ENCODE peak calls at places on chromosome 22, in five cellular contexts. A is BE2C, W is B cell, N is kidney, Q is fibroblast of mammary gland. L is an unnamed sample.

GRCh38 chr22:20550851-20551744 is 43.7 kb downstream of the MED15 start:
- DNase-seq in A (no peak), W (no peak), N (no peak), Q (peak; percentile 89), L (peak; percentile 62)

GRCh38 chr22:22141771-22142591 is 102.6 kb upstream of the VPREB1 start:
- DNase-seq in A (no peak), W (no peak), N (no peak), Q (no peak), L (no peak)

GRCh38 chr22:42342426-42343135 is 72.1 kb upstream of the TCF20 start:
- DNase-seq in A (no peak), W (no peak), N (no peak), Q (no peak), L (no peak)

GRCh38 chr22:39244496-39245129 is at the start of gene PDGFB:
- DNase-seq in A (no peak), W (peak; percentile 58), N (no peak), Q (no peak), L (no peak)

GRCh38 chr22:22714600-22715361 is 70.4 kb downstream of the GGTLC2 start:
- DNase-seq in A (no peak), W (no peak), N (no peak), Q (no peak), L (peak; percentile 51)

GRCh38 chr22:21707677-21708076 is 27.9 kb downstream of the YPEL1 start:
- DNase-seq in A (no peak), W (no peak), N (no peak), Q (no peak), L (no peak)

GRCh38 chr22:43925433-43926348 is 2.1 kb downstream of the PNPLA3 start:
- DNase-seq in A (no peak), W (no peak), N (no peak), Q (no peak), L (no peak)

GRCh38 chr22:28892175-28892731 is 8.9 kb downstream of the ZNRF3 start:
- DNase-seq in A (no peak), W (no peak), N (no peak), Q (no peak), L (no peak)

GRCh38 chr22:19848298-19849224 is 6.1 kb downstream of the GNB1L start:
- DNase-seq in A (no peak), W (no peak), N (peak; percentile 74), Q (peak; percentile 34), L (peak; percentile 21)

GRCh38 chr22:28171135-28171534 is 252.1 kb upstream of the PITPNB start:
- DNase-seq in A (no peak), W (no peak), N (no peak), Q (peak; percentile 18), L (no peak)

GRCh38 chr22:20750461-20751184 is 23.3 kb upstream of the SERPIND1 start:
- DNase-seq in A (peak; percentile 52), W (no peak), N (peak; percentile 73), Q (peak; percentile 83), L (peak; percentile 81)

GRCh38 chr22:31107206-31108118 is at the start of gene SELENOM:
- DNase-seq in A (peak; percentile 98), W (peak; percentile 99), N (peak; percentile 99), Q (peak; percentile 98), L (peak; percentile 97)

GRCh38 chr22:31105282-31105929 is 2.0 kb downstream of the SELENOM start:
- DNase-seq in A (no peak), W (no peak), N (no peak), Q (no peak), L (no peak)

GRCh38 chr22:31106651-31107205 is 640 bp downstream of the SELENOM start:
- DNase-seq in A (no peak), W (no peak), N (no peak), Q (peak; percentile 75), L (no peak)

GRCh38 chr22:31104869-31105268 is 2.5 kb downstream of the SELENOM start:
- DNase-seq in A (no peak), W (no peak), N (no peak), Q (peak; percentile 28), L (no peak)

GRCh38 chr22:31106001-31106571 is 1.3 kb downstream of the SELENOM start:
- DNase-seq in A (no peak), W (no peak), N (no peak), Q (peak; percentile 38), L (no peak)
- TF ChIP-seq CTCF in A (peak; percentile 7), W (no peak), N (no peak), Q (peak; percentile 14), L (no peak)

DNA sequence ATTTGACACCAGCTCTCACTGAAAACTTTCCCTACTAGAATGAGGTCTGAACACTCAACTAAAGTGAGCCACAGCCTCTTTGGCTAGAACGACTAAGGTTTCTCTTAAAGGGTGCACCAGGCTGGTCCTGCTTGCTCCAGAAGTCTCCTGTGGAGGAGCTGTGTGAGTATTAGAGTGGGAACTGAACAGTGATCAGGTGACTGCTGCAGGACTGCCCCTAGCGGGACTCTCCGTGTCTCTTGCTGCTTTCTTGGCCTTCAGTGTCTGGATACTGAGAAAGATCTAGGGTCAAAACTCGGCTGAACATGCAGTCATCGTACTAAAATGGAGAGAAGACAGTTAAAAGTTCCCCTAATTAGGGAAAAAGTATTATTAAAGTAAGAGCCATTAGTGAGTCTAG is 34.6 kb downstream of the FAM118A start:
- DNase-seq in A (peak; percentile 19), W (no peak), N (no peak), Q (peak; percentile 33), L (no peak)
- TF ChIP-seq CTCF in A (peak; percentile 30), W (no peak), N (no peak), Q (peak; percentile 14), L (no peak)

GRCh38 chr22:17580461-17581031 is 17.2 kb downstream of the SLC25A18 start:
- DNase-seq in A (no peak), W (no peak), N (peak; percentile 52), Q (no peak), L (peak; percentile 17)
- TF ChIP-seq CTCF in A (no peak), W (no peak), N (peak; percentile 6), Q (no peak), L (no peak)

DNA sequence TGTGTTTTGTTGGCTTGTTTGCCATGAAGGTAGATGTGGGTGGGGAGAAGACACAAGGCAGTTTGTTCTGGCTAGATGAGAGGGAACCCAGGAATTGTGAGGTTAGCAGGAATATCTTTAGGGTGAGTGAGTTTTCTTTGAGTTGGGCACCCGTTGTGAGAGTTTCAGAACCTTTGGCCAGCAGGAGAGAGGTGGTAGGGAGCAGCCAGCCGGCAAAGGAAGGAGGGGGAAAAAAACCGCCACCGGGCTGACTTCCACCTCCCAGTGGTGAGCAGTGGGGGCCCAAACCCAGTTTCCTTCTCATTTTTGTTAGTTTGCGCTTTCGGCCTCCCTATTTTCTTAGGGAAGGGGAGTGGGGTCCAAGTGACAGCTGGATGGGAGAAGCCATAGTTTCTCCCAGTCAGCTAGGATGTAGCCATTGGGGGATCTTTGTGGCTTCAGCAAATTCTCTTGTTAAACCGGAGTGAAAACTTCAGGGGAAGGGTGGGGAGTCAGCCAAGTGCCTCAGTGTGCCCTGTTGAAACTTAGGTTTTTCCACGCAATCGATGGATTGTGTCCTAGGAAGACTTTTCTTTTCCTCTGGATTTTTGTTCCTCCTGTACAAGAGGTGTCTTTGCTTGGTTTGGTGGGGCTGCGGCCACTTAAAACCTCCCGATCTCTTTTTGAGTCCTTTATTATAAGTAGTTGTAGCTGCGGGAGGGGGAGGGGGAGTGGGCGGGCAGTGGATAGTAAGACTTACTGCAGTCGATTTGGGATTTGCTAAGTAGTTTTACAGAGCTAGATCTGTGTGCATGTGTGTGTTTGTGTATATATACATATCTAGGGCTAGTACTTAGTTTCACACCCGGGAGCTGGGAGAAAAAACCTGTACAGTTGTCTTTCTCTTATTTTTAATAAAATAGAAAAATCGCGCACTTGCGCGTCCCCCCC is 1.1 kb upstream of the GCAT start:
- DNase-seq in A (peak; percentile 47), W (peak; percentile 47), N (no peak), Q (peak; percentile 57), L (no peak)
- TF ChIP-seq CTCF in A (no peak), W (no peak), N (no peak), Q (no peak), L (no peak)

DNA sequence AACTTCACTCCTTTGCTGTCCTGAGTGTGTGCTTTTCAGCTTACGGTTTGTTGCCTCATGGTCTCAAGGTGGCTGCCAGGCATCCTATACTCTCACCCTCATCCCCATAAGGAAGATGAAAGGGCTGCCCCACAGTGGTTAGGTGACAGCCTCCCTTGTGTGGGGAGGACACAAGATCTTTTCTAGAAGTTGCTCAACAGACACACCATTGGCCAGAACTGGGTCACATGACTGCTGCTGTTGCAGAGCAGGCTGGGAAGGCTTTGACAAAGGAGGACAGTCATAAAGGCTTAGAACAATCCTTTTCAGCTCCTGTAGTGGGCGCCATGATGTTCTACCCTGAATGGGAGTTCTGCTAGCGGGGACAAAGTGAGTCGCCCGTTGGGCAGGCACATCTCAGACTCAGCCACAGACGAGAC is 69.7 kb upstream of the RASD2 start:
- DNase-seq in A (no peak), W (no peak), N (no peak), Q (peak; percentile 31), L (no peak)
- TF ChIP-seq CTCF in A (no peak), W (no peak), N (no peak), Q (peak; percentile 6), L (no peak)

GRCh38 chr22:26801449-26801848 is 144.1 kb downstream of the MIAT start:
- DNase-seq in A (no peak), W (no peak), N (no peak), Q (no peak), L (no peak)

GRCh38 chr22:26800858-26801257 is 143.5 kb downstream of the MIAT start:
- DNase-seq in A (no peak), W (no peak), N (no peak), Q (peak; percentile 17), L (no peak)

GRCh38 chr22:26796785-26797184 is 139.4 kb downstream of the MIAT start:
- DNase-seq in A (no peak), W (no peak), N (no peak), Q (no peak), L (no peak)

GRCh38 chr22:26798433-26799065 is 141.2 kb downstream of the MIAT start:
- DNase-seq in A (no peak), W (no peak), N (no peak), Q (no peak), L (no peak)

DNA sequence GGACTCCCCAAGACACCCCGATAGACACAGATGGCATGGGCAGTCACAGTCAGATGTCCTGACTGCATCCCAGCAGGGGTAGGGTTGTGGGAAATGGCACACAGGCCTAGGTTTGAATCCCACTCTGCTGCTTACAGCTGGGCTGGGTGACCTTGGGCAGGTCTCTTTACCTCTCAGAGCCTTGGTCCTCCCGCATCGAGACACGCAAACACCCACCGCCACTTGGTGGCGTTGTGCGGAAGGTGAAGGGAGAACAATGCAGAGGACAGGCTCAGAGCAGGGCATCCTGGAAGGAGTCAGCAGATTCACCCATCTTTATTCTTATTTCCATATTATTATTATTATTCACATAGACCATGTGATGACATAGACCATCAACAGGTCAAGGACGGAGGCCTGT is 140.5 kb downstream of the MIAT start:
- DNase-seq in A (no peak), W (no peak), N (no peak), Q (no peak), L (no peak)
- TF ChIP-seq CTCF in A (peak; percentile 16), W (no peak), N (no peak), Q (peak; percentile 2), L (no peak)

GRCh38 chr22:40681451-40681850 is 2.2 kb downstream of the MCHR1 start:
- DNase-seq in A (no peak), W (no peak), N (no peak), Q (no peak), L (no peak)

GRCh38 chr22:40678493-40679248 is 613 bp upstream of the MCHR1 start:
- DNase-seq in A (no peak), W (no peak), N (no peak), Q (no peak), L (no peak)

GRCh38 chr22:40679249-40679963 is at the start of gene MCHR1:
- DNase-seq in A (peak; percentile 55), W (no peak), N (peak; percentile 80), Q (no peak), L (no peak)

GRCh38 chr22:40680819-40681183 is 1.5 kb downstream of the MCHR1 start:
- DNase-seq in A (no peak), W (no peak), N (no peak), Q (no peak), L (no peak)

GRCh38 chr22:40679964-40680818 is 907 bp downstream of the MCHR1 start:
- DNase-seq in A (peak; percentile 54), W (no peak), N (no peak), Q (peak; percentile 15), L (no peak)
- TF ChIP-seq CTCF in A (peak; percentile 60), W (no peak), N (no peak), Q (peak; percentile 10), L (no peak)

L was measured in GM13976.